ENCODE peak calls at places on chromosomes 12 and 14, in eight cellular contexts. R is vagina, T is keratinocyte, C is astrocyte, V is lower lobe of right lung, D is uterus, S is heart right ventricle, O is body of pancreas. W is an unnamed sample.

GRCh38 chr14:69351385-69351784 is 46.7 kb downstream of the ERH start:
- DNase-seq in T (no peak), R (no peak), C (no peak), V (no peak), O (no peak), D (no peak), S (no peak), W (no peak)

GRCh38 chr12:27592548-27592947 is 68.5 kb downstream of the PPFIBP1 start:
- DNase-seq in R (no peak), S (no peak), V (no peak), D (peak; percentile 66), C (peak; percentile 87), O (peak; percentile 22), T (peak; percentile 83), W (no peak)

GRCh38 chr12:64938179-64938578 is 113.7 kb downstream of the TBC1D30 start:
- DNase-seq in T (no peak), C (no peak), D (no peak), V (no peak), R (no peak), O (no peak), S (no peak), W (no peak)

GRCh38 chr12:43287991-43288390 is 264.0 kb downstream of the ADAMTS20 start:
- DNase-seq in C (no peak), D (no peak), O (no peak), R (no peak), V (no peak), T (no peak), S (no peak), W (no peak)

GRCh38 chr12:3515506-3515905 is 24.5 kb downstream of the PRMT8 start:
- DNase-seq in V (no peak), C (no peak), O (no peak), R (peak; percentile 67), D (no peak), T (no peak), S (no peak), W (no peak)

GRCh38 chr12:19978193-19978592 is 390.1 kb upstream of the PDE3A start:
- DNase-seq in O (no peak), V (no peak), R (no peak), T (no peak), D (no peak), S (no peak), C (peak; percentile 96), W (no peak)

GRCh38 chr14:33484264-33484663 is 466.6 kb downstream of the EGLN3 start:
- DNase-seq in R (no peak), T (no peak), D (no peak), O (no peak), V (no peak), S (no peak), C (peak; percentile 12), W (no peak)

GRCh38 chr12:19712041-19712440 is 272.7 kb downstream of the AEBP2 start:
- DNase-seq in D (no peak), T (no peak), V (no peak), C (peak; percentile 93), S (no peak), O (no peak), R (no peak), W (no peak)

GRCh38 chr12:3236345-3237153 is 159.4 kb downstream of the TSPAN9 start:
- DNase-seq in V (no peak), S (no peak), C (peak; percentile 45), T (no peak), D (peak; percentile 51), O (no peak), R (no peak), W (no peak)

GRCh38 chr14:19838433-19838832 is 34.9 kb downstream of the OR4N2 start:
- DNase-seq in D (no peak), R (no peak), T (no peak), V (no peak), C (no peak), O (no peak), S (no peak), W (no peak)

DNA sequence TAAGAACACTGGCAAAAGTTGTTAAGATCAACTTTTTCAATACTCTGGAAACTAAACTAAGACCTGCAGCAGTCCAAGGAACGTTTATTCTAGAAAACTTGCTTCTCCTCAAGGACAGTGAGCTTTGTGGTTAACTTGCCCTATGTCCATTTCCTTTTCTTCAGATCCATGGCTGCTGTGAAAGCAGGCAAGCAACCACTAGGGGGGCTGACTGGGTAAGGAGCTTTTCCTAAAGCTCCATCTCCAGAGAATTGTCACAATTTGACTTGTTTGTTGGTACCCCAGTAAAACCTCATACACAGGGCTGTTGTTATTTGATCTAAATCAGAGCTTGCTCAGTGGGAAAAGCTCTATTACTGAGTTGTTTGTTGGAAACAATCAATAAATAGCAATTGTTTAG is 10.1 kb upstream of the RPL10L start:
- DNase-seq in R (no peak), O (no peak), V (no peak), C (no peak), D (no peak), S (no peak), T (no peak), W (no peak)
- TF ChIP-seq CTCF in R (no peak), O (no peak), V (no peak), C (peak; percentile 5), D (no peak), S (no peak), T (no peak), W (no peak)

DNA sequence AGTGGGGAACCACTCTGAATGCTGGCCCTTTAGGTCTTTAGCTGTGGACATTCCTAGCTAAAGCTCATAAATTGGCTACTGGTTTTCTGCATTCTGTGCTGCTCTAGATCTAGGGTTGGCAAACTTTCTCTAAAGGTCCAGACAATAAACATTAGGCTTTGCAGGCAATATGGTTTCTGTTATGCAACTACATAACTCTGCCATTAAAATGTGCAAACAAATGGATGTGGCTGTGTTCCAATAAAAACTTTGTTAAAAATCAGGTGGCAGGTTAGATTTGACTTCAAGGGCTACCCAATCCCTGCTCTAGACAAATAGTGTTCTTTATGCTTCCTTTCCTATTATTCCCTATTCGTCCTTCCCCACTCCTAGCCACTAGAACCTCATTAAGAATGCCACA is 6.8 kb upstream of the LRRC9 start:
- DNase-seq in C (no peak), V (no peak), R (no peak), T (no peak), O (no peak), D (no peak), S (no peak), W (no peak)
- H3K9me3 ChIP-seq in C (no peaks in the 10 kb centered on the region), V (no peaks in the 10 kb centered on the region), R (no peaks in the 10 kb centered on the region), T (no peaks in the 10 kb centered on the region), O (no peaks in the 10 kb centered on the region), D (no peaks in the 10 kb centered on the region), S (no peaks in the 10 kb centered on the region), W (no peaks in the 10 kb centered on the region)

GRCh38 chr14:105489607-105490317 is 1.3 kb upstream of the TEDC1 start:
- DNase-seq in V (peak; percentile 89), R (no peak), O (peak; percentile 92), C (peak; percentile 68), S (peak; percentile 80), D (peak; percentile 86), T (no peak), W (peak; percentile 89)

GRCh38 chr14:105487449-105487985 is 831 bp downstream of the CRIP1 start:
- DNase-seq in T (no peak), S (peak; percentile 75), V (peak; percentile 87), O (peak; percentile 45), D (peak; percentile 47), C (no peak), R (no peak), W (peak; percentile 88)

GRCh38 chr14:105488781-105489606 is 2.1 kb upstream of the TEDC1 start:
- DNase-seq in C (no peak), O (peak; percentile 23), S (peak; percentile 33), D (peak; percentile 39), R (no peak), T (no peak), V (no peak), W (no peak)

GRCh38 chr14:105486974-105487448 is 325 bp downstream of the CRIP1 start:
- DNase-seq in T (no peak), R (no peak), D (peak; percentile 73), V (peak; percentile 81), S (peak; percentile 88), O (no peak), C (no peak), W (no peak)

GRCh38 chr14:105487986-105488777 is 1.5 kb downstream of the CRIP1 start:
- DNase-seq in V (no peak), D (no peak), O (peak; percentile 24), R (no peak), T (no peak), C (no peak), S (peak; percentile 39), W (no peak)
- H3K4me3 ChIP-seq in V (peak overlapping the region; percentile 83), D (peak overlapping the region; percentile 32), O (no peak overlapping the region), R (peak overlapping the region; percentile 48), T (no peak overlapping the region), C (no peak overlapping the region), S (peak overlapping the region; percentile 69), W (peak overlapping the region; percentile 73)

DNA sequence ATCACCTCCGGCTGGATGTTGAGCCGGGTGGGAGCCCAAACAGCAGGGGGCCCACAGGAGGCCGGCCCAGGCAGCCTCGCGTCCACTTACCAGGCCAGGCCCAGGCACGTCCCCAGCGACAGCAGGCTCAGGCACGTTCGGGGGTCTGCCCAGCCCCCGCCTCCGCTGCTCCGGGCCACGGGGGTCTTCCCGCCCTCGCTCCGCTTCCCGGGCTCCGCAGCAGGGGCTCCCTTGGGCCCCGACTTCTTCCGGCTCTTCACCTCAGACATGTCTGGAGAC is 216 bp downstream of the IKBIP start:
- DNase-seq in T (no peak), C (no peak), R (no peak), S (no peak), O (peak; percentile 24), V (no peak), D (no peak), W (no peak)
- TF ChIP-seq CTCF in T (peak; percentile 23), C (no peak), R (no peak), S (no peak), O (no peak), V (no peak), D (no peak), W (peak; percentile 6)

DNA sequence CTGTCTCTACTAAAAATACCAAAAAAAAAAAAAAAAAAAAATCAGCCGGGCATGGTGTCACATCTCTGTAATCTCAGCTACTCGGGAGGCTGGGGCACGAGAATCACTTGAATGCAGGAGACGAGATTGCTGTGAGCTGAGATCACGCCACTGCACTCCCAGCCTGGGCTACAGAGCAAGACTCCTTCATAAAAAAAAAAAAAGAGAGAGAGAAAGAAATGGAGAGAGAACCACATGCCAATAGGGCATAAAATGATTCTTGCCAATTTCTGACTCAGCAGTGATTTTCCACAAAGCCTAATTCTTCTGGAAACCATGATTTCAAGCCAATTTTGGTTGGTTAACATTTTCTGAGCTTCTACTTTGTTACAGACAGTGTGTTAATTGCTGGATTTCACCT is 250.4 kb upstream of the SEL1L start:
- DNase-seq in O (no peak), C (no peak), R (no peak), S (no peak), T (no peak), D (no peak), V (no peak), W (no peak)
- H3K9me3 ChIP-seq in O (no peaks in the 10 kb centered on the region), C (no peaks in the 10 kb centered on the region), R (no peaks in the 10 kb centered on the region), S (no peaks in the 10 kb centered on the region), T (no peaks in the 10 kb centered on the region), D (no peaks in the 10 kb centered on the region), V (no peaks in the 10 kb centered on the region), W (no peaks in the 10 kb centered on the region)

W was measured in upper lobe of right lung.